ENCODE peak calls at places on chromosomes 11 and 22, in four cellular contexts. One of them, this sample, is unnamed. For H3K4me1, the result is how much of the 10 kb centered on the place peaks cover.

GRCh38 chr22:29710922-29711593 is 8.7 kb upstream of the CABP7 start:
- DNase-seq in sigmoid colon: no peak
- DNase-seq in GM12878: no peak
- DNase-seq in stomach: peak
- DNase-seq in this sample: peak

GRCh38 chr11:82233211-82233610 is 500.5 kb downstream of the FAM181B start:
- DNase-seq in stomach: no peak
- DNase-seq in GM12878: no peak
- DNase-seq in sigmoid colon: no peak
- DNase-seq in this sample: no peak

GRCh38 chr22:37806409-37807338 is 1.1 kb upstream of the GCAT start:
- DNase-seq in GM12878: no peak
- DNase-seq in sigmoid colon: peak
- DNase-seq in stomach: peak
- DNase-seq in this sample: peak

GRCh38 chr11:130211781-130212401 is 52.3 kb downstream of the ST14 start:
- DNase-seq in stomach: peak
- DNase-seq in sigmoid colon: peak
- DNase-seq in GM12878: no peak
- DNase-seq in this sample: no peak

GRCh38 chr11:130261546-130261945 is 53.2 kb downstream of the ZBTB44 start:
- DNase-seq in sigmoid colon: no peak
- DNase-seq in GM12878: no peak
- DNase-seq in stomach: no peak
- DNase-seq in this sample: no peak

GRCh38 chr11:1205987-1206331 is 16.9 kb upstream of the MUC5B start:
- DNase-seq in stomach: no peak
- DNase-seq in GM12878: no peak
- DNase-seq in sigmoid colon: no peak
- DNase-seq in this sample: no peak

GRCh38 chr11:44632466-44633123 is 67.1 kb downstream of the CD82 start:
- DNase-seq in GM12878: no peak
- DNase-seq in stomach: peak
- DNase-seq in sigmoid colon: peak
- DNase-seq in this sample: no peak

GRCh38 chr22:30116362-30117117 is 36.3 kb downstream of the HORMAD2 start:
- DNase-seq in GM12878: no peak
- DNase-seq in sigmoid colon: no peak
- DNase-seq in stomach: no peak
- DNase-seq in this sample: no peak

GRCh38 chr11:74739546-74740270 is 8.5 kb upstream of the CHRDL2 start:
- DNase-seq in stomach: peak
- DNase-seq in sigmoid colon: no peak
- DNase-seq in GM12878: no peak
- DNase-seq in this sample: peak

GRCh38 chr22:50532824-50533344 is 3.1 kb upstream of the TYMP start:
- DNase-seq in sigmoid colon: no peak
- DNase-seq in GM12878: no peak
- DNase-seq in stomach: no peak
- DNase-seq in this sample: no peak

GRCh38 chr11:77865805-77866204 is 44.9 kb downstream of the AAMDC start:
- DNase-seq in stomach: no peak
- DNase-seq in sigmoid colon: no peak
- DNase-seq in GM12878: no peak
- DNase-seq in this sample: no peak

GRCh38 chr11:112961146-112961668 is at the start of gene NCAM1:
- DNase-seq in stomach: peak
- DNase-seq in sigmoid colon: peak
- DNase-seq in GM12878: no peak
- DNase-seq in this sample: peak

GRCh38 chr11:18005376-18006129 is 7.3 kb downstream of the SERGEF start:
- DNase-seq in GM12878: no peak
- DNase-seq in stomach: no peak
- DNase-seq in sigmoid colon: no peak
- DNase-seq in this sample: no peak

GRCh38 chr11:61448552-61448927 is 18.6 kb downstream of the SDHAF2 start:
- DNase-seq in GM12878: no peak
- DNase-seq in stomach: no peak
- DNase-seq in sigmoid colon: peak
- DNase-seq in this sample: no peak

GRCh38 chr22:27241430-27242110 is 560.0 kb downstream of the MN1 start:
- DNase-seq in stomach: peak
- DNase-seq in sigmoid colon: no peak
- DNase-seq in GM12878: no peak
- DNase-seq in this sample: peak

GRCh38 chr11:63841554-63841953 is 2.6 kb downstream of the MARK2 start:
- DNase-seq in sigmoid colon: no peak
- DNase-seq in GM12878: no peak
- DNase-seq in stomach: no peak
- DNase-seq in this sample: peak

GRCh38 chr11:128530119-128531091 is 57.0 kb downstream of the ETS1 start:
- DNase-seq in GM12878: no peak
- DNase-seq in stomach: peak
- DNase-seq in sigmoid colon: peak
- DNase-seq in this sample: no peak

GRCh38 chr11:1307163-1307870 is 2.1 kb downstream of the TOLLIP start:
- DNase-seq in sigmoid colon: no peak
- DNase-seq in stomach: no peak
- DNase-seq in GM12878: no peak
- DNase-seq in this sample: peak

GRCh38 chr22:45314789-45315188 is 5.1 kb downstream of the FAM118A start:
- DNase-seq in sigmoid colon: no peak
- DNase-seq in GM12878: no peak
- DNase-seq in stomach: no peak
- DNase-seq in this sample: no peak
- H3K4me3 ChIP-seq in sigmoid colon: no peak
- H3K4me3 ChIP-seq in GM12878: no peak
- H3K4me3 ChIP-seq in stomach: no peak
- H3K4me3 ChIP-seq in this sample: no peak

DNA sequence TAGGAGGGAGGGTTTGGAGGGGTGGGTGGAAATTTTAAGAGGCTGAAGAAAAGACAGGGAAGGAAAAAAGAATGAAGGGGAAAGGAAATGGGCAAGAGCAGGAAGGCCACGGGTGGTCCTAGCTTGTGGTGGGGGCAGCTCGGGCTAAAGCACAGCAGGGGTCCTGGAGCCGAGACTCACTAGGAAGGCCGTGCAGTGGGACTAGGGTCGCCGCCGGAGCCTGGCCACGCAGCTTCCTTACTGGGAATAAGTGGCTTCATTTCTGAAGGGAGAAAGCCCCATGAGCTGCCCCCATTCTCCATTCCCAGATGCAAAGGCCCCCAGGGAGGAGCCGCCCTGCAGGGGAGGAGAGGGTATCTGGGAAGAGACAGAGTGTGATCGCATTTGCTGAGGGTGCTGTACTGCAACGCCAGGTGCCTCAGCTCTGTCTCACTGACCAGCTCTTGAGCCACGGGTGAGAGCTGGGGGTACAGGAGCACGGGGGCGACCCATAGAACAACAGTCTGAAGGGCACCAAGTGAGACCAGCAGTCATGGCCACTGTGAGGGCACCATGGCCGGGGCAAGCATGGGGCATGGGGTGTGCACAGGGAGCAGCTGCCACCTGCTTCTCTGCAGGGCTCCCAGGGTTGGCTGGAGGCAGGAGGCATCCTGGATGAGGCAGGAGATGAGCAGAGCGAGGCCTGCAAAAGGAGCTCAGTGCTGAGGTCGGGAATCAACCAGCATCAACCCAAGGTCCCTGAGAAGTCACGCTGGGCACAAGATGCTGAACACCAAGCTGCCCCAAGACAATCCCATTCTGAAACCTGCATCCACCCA is 11.6 kb downstream of the TOP3B start:
- DNase-seq in GM12878: no peak
- DNase-seq in stomach: no peak
- DNase-seq in sigmoid colon: no peak
- DNase-seq in this sample: peak
- H3K4me1 ChIP-seq in GM12878: under half
- H3K4me1 ChIP-seq in stomach: under half
- H3K4me1 ChIP-seq in sigmoid colon: under half
- H3K4me1 ChIP-seq in this sample: under half

GRCh38 chr22:35510481-35510934 is 30.1 kb upstream of the RASD2 start:
- DNase-seq in sigmoid colon: no peak
- DNase-seq in stomach: no peak
- DNase-seq in GM12878: no peak
- DNase-seq in this sample: no peak
- TF ChIP-seq EP300 in sigmoid colon: no peak
- TF ChIP-seq EP300 in stomach: no peak
- TF ChIP-seq EP300 in GM12878: no peak
- TF ChIP-seq EP300 in this sample: no peak

GRCh38 chr11:19598876-19599275 is 113.8 kb upstream of the NAV2 start:
- DNase-seq in stomach: no peak
- DNase-seq in sigmoid colon: no peak
- DNase-seq in GM12878: no peak
- DNase-seq in this sample: no peak

GRCh38 chr11:19595840-19596751 is 116.5 kb upstream of the NAV2 start:
- DNase-seq in GM12878: no peak
- DNase-seq in sigmoid colon: peak
- DNase-seq in stomach: no peak
- DNase-seq in this sample: peak

GRCh38 chr11:19597194-19597593 is 115.4 kb upstream of the NAV2 start:
- DNase-seq in GM12878: no peak
- DNase-seq in stomach: no peak
- DNase-seq in sigmoid colon: no peak
- DNase-seq in this sample: no peak

GRCh38 chr11:19597876-19598275 is 114.8 kb upstream of the NAV2 start:
- DNase-seq in stomach: no peak
- DNase-seq in GM12878: no peak
- DNase-seq in sigmoid colon: no peak
- DNase-seq in this sample: no peak

GRCh38 chr11:19598456-19598855 is 114.2 kb upstream of the NAV2 start:
- DNase-seq in sigmoid colon: no peak
- DNase-seq in stomach: no peak
- DNase-seq in GM12878: no peak
- DNase-seq in this sample: no peak
- H3K4me3 ChIP-seq in sigmoid colon: no peak
- H3K4me3 ChIP-seq in stomach: no peak
- H3K4me3 ChIP-seq in GM12878: no peak
- H3K4me3 ChIP-seq in this sample: no peak

GRCh38 chr11:94680426-94680825 is 87.7 kb upstream of the AMOTL1 start:
- DNase-seq in stomach: no peak
- DNase-seq in GM12878: no peak
- DNase-seq in sigmoid colon: no peak
- DNase-seq in this sample: no peak
- H3K4me1 ChIP-seq in stomach: under half
- H3K4me1 ChIP-seq in GM12878: under half
- H3K4me1 ChIP-seq in sigmoid colon: under half
- H3K4me1 ChIP-seq in this sample: under half

GRCh38 chr11:65489061-65489705 is 9.7 kb upstream of the MALAT1 start:
- DNase-seq in GM12878: no peak
- DNase-seq in sigmoid colon: peak
- DNase-seq in stomach: no peak
- DNase-seq in this sample: no peak

GRCh38 chr11:65485820-65486219 is 13.0 kb upstream of the MALAT1 start:
- DNase-seq in GM12878: no peak
- DNase-seq in sigmoid colon: peak
- DNase-seq in stomach: no peak
- DNase-seq in this sample: no peak

GRCh38 chr11:65486570-65487466 is 12.0 kb upstream of the MALAT1 start:
- DNase-seq in stomach: no peak
- DNase-seq in sigmoid colon: peak
- DNase-seq in GM12878: no peak
- DNase-seq in this sample: no peak

GRCh38 chr11:65488273-65489058 is 10.4 kb upstream of the MALAT1 start:
- DNase-seq in sigmoid colon: peak
- DNase-seq in GM12878: no peak
- DNase-seq in stomach: no peak
- DNase-seq in this sample: no peak

GRCh38 chr11:65487467-65488272 is 11.2 kb upstream of the MALAT1 start:
- DNase-seq in sigmoid colon: peak
- DNase-seq in stomach: peak
- DNase-seq in GM12878: no peak
- DNase-seq in this sample: peak
- TF ChIP-seq EP300 in sigmoid colon: peak
- TF ChIP-seq EP300 in stomach: no peak
- TF ChIP-seq EP300 in GM12878: no peak
- TF ChIP-seq EP300 in this sample: no peak

GRCh38 chr22:40685406-40685805 is 6.1 kb downstream of the MCHR1 start:
- DNase-seq in stomach: no peak
- DNase-seq in sigmoid colon: no peak
- DNase-seq in GM12878: no peak
- DNase-seq in this sample: no peak
- H3K4me3 ChIP-seq in stomach: no peak
- H3K4me3 ChIP-seq in sigmoid colon: no peak
- H3K4me3 ChIP-seq in GM12878: no peak
- H3K4me3 ChIP-seq in this sample: no peak

GRCh38 chr11:121393855-121394254 is 58.3 kb upstream of the SORL1 start:
- DNase-seq in GM12878: no peak
- DNase-seq in stomach: no peak
- DNase-seq in sigmoid colon: no peak
- DNase-seq in this sample: no peak

GRCh38 chr11:121389651-121390050 is 62.5 kb upstream of the SORL1 start:
- DNase-seq in stomach: no peak
- DNase-seq in sigmoid colon: no peak
- DNase-seq in GM12878: no peak
- DNase-seq in this sample: no peak

GRCh38 chr11:121391914-121392313 is 60.2 kb upstream of the SORL1 start:
- DNase-seq in GM12878: no peak
- DNase-seq in stomach: peak
- DNase-seq in sigmoid colon: no peak
- DNase-seq in this sample: no peak

DNA sequence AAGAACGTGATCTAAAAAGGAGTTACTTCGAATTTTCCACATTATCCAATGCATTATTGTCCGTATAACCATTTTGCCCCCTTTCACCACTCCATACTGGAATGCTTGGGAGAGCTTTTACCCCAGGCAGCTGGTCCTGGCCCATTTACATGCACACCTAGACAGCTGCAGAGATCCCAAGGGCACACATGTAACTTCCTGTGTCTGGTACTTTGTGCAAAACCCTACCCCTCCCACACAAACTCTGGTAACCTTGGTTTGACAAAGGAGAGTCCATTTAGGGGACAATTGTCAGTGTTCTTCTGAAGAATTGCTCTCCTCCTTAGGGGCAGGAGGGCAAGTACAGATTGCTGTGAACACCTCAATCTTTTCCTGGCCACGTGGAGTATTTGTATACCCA is 57.3 kb upstream of the SORL1 start:
- DNase-seq in stomach: no peak
- DNase-seq in GM12878: no peak
- DNase-seq in sigmoid colon: no peak
- DNase-seq in this sample: no peak
- H3K4me1 ChIP-seq in stomach: under half
- H3K4me1 ChIP-seq in GM12878: under half
- H3K4me1 ChIP-seq in sigmoid colon: under half
- H3K4me1 ChIP-seq in this sample: under half